ENCODE peak calls at places on chromosome 5, in four cellular contexts. One of them, this sample, is unnamed.

GRCh38 chr5:147290261-147290660 is 55.4 kb downstream of the STK32A start:
- DNase-seq in omental fat pad: no peak
- DNase-seq in cerebellar nuclear complex: no peak
- DNase-seq in stimulated activated CD8-positive, alpha-beta memory T cell treated with anti-CD3 and anti-CD28 coated beads, Interleukin-7, amount 100 ng/mL, for 1 hour: no peak
- DNase-seq in this sample: no peak

GRCh38 chr5:74953961-74954720 is 88.0 kb upstream of the FAM169A start:
- DNase-seq in cerebellar nuclear complex: no peak
- DNase-seq in stimulated activated CD8-positive, alpha-beta memory T cell treated with anti-CD3 and anti-CD28 coated beads, Interleukin-7, amount 100 ng/mL, for 1 hour: no peak
- DNase-seq in omental fat pad: no peak
- DNase-seq in this sample: no peak

GRCh38 chr5:62790348-62790747 is 211.7 kb downstream of the LRRC70 start:
- DNase-seq in cerebellar nuclear complex: no peak
- DNase-seq in omental fat pad: no peak
- DNase-seq in stimulated activated CD8-positive, alpha-beta memory T cell treated with anti-CD3 and anti-CD28 coated beads, Interleukin-7, amount 100 ng/mL, for 1 hour: no peak
- DNase-seq in this sample: no peak

GRCh38 chr5:14768838-14769365 is 102.7 kb downstream of the ANKH start:
- DNase-seq in omental fat pad: no peak
- DNase-seq in stimulated activated CD8-positive, alpha-beta memory T cell treated with anti-CD3 and anti-CD28 coated beads, Interleukin-7, amount 100 ng/mL, for 1 hour: no peak
- DNase-seq in cerebellar nuclear complex: no peak
- DNase-seq in this sample: no peak

GRCh38 chr5:122236270-122236669 is 75.8 kb upstream of the SNCAIP start:
- DNase-seq in stimulated activated CD8-positive, alpha-beta memory T cell treated with anti-CD3 and anti-CD28 coated beads, Interleukin-7, amount 100 ng/mL, for 1 hour: no peak
- DNase-seq in omental fat pad: no peak
- DNase-seq in cerebellar nuclear complex: no peak
- DNase-seq in this sample: no peak

GRCh38 chr5:395921-396714 is 46.9 kb upstream of the EXOC3 start:
- DNase-seq in omental fat pad: no peak
- DNase-seq in cerebellar nuclear complex: no peak
- DNase-seq in stimulated activated CD8-positive, alpha-beta memory T cell treated with anti-CD3 and anti-CD28 coated beads, Interleukin-7, amount 100 ng/mL, for 1 hour: no peak
- DNase-seq in this sample: no peak

GRCh38 chr5:139808481-139809330 is 13.1 kb downstream of the PSD2 start:
- DNase-seq in stimulated activated CD8-positive, alpha-beta memory T cell treated with anti-CD3 and anti-CD28 coated beads, Interleukin-7, amount 100 ng/mL, for 1 hour: no peak
- DNase-seq in omental fat pad: no peak
- DNase-seq in cerebellar nuclear complex: no peak
- DNase-seq in this sample: no peak

GRCh38 chr5:36193746-36194145 is 41.8 kb downstream of the SKP2 start:
- DNase-seq in cerebellar nuclear complex: no peak
- DNase-seq in omental fat pad: no peak
- DNase-seq in stimulated activated CD8-positive, alpha-beta memory T cell treated with anti-CD3 and anti-CD28 coated beads, Interleukin-7, amount 100 ng/mL, for 1 hour: no peak
- DNase-seq in this sample: no peak

GRCh38 chr5:171494452-171495121 is 75.1 kb downstream of the FGF18 start:
- DNase-seq in omental fat pad: peak; percentile 40
- DNase-seq in stimulated activated CD8-positive, alpha-beta memory T cell treated with anti-CD3 and anti-CD28 coated beads, Interleukin-7, amount 100 ng/mL, for 1 hour: no peak
- DNase-seq in cerebellar nuclear complex: no peak
- DNase-seq in this sample: peak; percentile 35

GRCh38 chr5:102910240-102911226 is 155.4 kb downstream of the PAM start:
- DNase-seq in cerebellar nuclear complex: no peak
- DNase-seq in omental fat pad: no peak
- DNase-seq in stimulated activated CD8-positive, alpha-beta memory T cell treated with anti-CD3 and anti-CD28 coated beads, Interleukin-7, amount 100 ng/mL, for 1 hour: no peak
- DNase-seq in this sample: no peak

GRCh38 chr5:67173959-67174358 is 22.6 kb downstream of the CD180 start:
- DNase-seq in cerebellar nuclear complex: no peak
- DNase-seq in omental fat pad: no peak
- DNase-seq in stimulated activated CD8-positive, alpha-beta memory T cell treated with anti-CD3 and anti-CD28 coated beads, Interleukin-7, amount 100 ng/mL, for 1 hour: no peak
- DNase-seq in this sample: no peak

GRCh38 chr5:136006164-136006563 is 22.6 kb upstream of the TGFBI start:
- DNase-seq in cerebellar nuclear complex: no peak
- DNase-seq in stimulated activated CD8-positive, alpha-beta memory T cell treated with anti-CD3 and anti-CD28 coated beads, Interleukin-7, amount 100 ng/mL, for 1 hour: no peak
- DNase-seq in omental fat pad: no peak
- DNase-seq in this sample: no peak

GRCh38 chr5:134110382-134110781 is 4.1 kb upstream of the TCF7 start:
- DNase-seq in stimulated activated CD8-positive, alpha-beta memory T cell treated with anti-CD3 and anti-CD28 coated beads, Interleukin-7, amount 100 ng/mL, for 1 hour: no peak
- DNase-seq in omental fat pad: no peak
- DNase-seq in cerebellar nuclear complex: no peak
- DNase-seq in this sample: no peak

GRCh38 chr5:1770443-1770802 is 29.2 kb downstream of the MRPL36 start:
- DNase-seq in stimulated activated CD8-positive, alpha-beta memory T cell treated with anti-CD3 and anti-CD28 coated beads, Interleukin-7, amount 100 ng/mL, for 1 hour: no peak
- DNase-seq in cerebellar nuclear complex: no peak
- DNase-seq in omental fat pad: no peak
- DNase-seq in this sample: no peak

GRCh38 chr5:132059043-132059695 is 1.3 kb upstream of the IL3 start:
- DNase-seq in omental fat pad: peak; percentile 14
- DNase-seq in cerebellar nuclear complex: no peak
- DNase-seq in stimulated activated CD8-positive, alpha-beta memory T cell treated with anti-CD3 and anti-CD28 coated beads, Interleukin-7, amount 100 ng/mL, for 1 hour: no peak
- DNase-seq in this sample: no peak

GRCh38 chr5:160469156-160470144 is 47.8 kb downstream of the PTTG1 start:
- DNase-seq in omental fat pad: no peak
- DNase-seq in stimulated activated CD8-positive, alpha-beta memory T cell treated with anti-CD3 and anti-CD28 coated beads, Interleukin-7, amount 100 ng/mL, for 1 hour: no peak
- DNase-seq in cerebellar nuclear complex: no peak
- DNase-seq in this sample: no peak

GRCh38 chr5:142492781-142493281 is 168.0 kb upstream of the SPRY4 start:
- DNase-seq in stimulated activated CD8-positive, alpha-beta memory T cell treated with anti-CD3 and anti-CD28 coated beads, Interleukin-7, amount 100 ng/mL, for 1 hour: no peak
- DNase-seq in omental fat pad: no peak
- DNase-seq in cerebellar nuclear complex: no peak
- DNase-seq in this sample: no peak

GRCh38 chr5:131387236-131387635 is 123.4 kb downstream of the CDC42SE2 start:
- DNase-seq in stimulated activated CD8-positive, alpha-beta memory T cell treated with anti-CD3 and anti-CD28 coated beads, Interleukin-7, amount 100 ng/mL, for 1 hour: no peak
- DNase-seq in omental fat pad: no peak
- DNase-seq in cerebellar nuclear complex: no peak
- DNase-seq in this sample: no peak

GRCh38 chr5:4700082-4700481 is 440.0 kb upstream of the ADAMTS16 start:
- DNase-seq in stimulated activated CD8-positive, alpha-beta memory T cell treated with anti-CD3 and anti-CD28 coated beads, Interleukin-7, amount 100 ng/mL, for 1 hour: no peak
- DNase-seq in omental fat pad: peak; percentile 45
- DNase-seq in cerebellar nuclear complex: no peak
- DNase-seq in this sample: no peak

GRCh38 chr5:89480406-89481007 is 597.5 kb upstream of the MEF2C start:
- DNase-seq in stimulated activated CD8-positive, alpha-beta memory T cell treated with anti-CD3 and anti-CD28 coated beads, Interleukin-7, amount 100 ng/mL, for 1 hour: no peak
- DNase-seq in cerebellar nuclear complex: no peak
- DNase-seq in omental fat pad: no peak
- DNase-seq in this sample: no peak

GRCh38 chr5:9619331-9620092 is 10.6 kb downstream of the TAS2R1 start:
- DNase-seq in stimulated activated CD8-positive, alpha-beta memory T cell treated with anti-CD3 and anti-CD28 coated beads, Interleukin-7, amount 100 ng/mL, for 1 hour: no peak
- DNase-seq in omental fat pad: no peak
- DNase-seq in cerebellar nuclear complex: no peak
- DNase-seq in this sample: no peak

GRCh38 chr5:132086277-132086794 is 12.7 kb downstream of the CSF2 start:
- DNase-seq in cerebellar nuclear complex: no peak
- DNase-seq in omental fat pad: no peak
- DNase-seq in stimulated activated CD8-positive, alpha-beta memory T cell treated with anti-CD3 and anti-CD28 coated beads, Interleukin-7, amount 100 ng/mL, for 1 hour: no peak
- DNase-seq in this sample: peak; percentile 87

GRCh38 chr5:8756498-8757084 is 789.3 kb downstream of the SEMA5A start:
- DNase-seq in stimulated activated CD8-positive, alpha-beta memory T cell treated with anti-CD3 and anti-CD28 coated beads, Interleukin-7, amount 100 ng/mL, for 1 hour: no peak
- DNase-seq in cerebellar nuclear complex: no peak
- DNase-seq in omental fat pad: no peak
- DNase-seq in this sample: no peak

GRCh38 chr5:161481922-161482321 is 64.6 kb downstream of the GABRB2 start:
- DNase-seq in omental fat pad: no peak
- DNase-seq in cerebellar nuclear complex: no peak
- DNase-seq in stimulated activated CD8-positive, alpha-beta memory T cell treated with anti-CD3 and anti-CD28 coated beads, Interleukin-7, amount 100 ng/mL, for 1 hour: no peak
- DNase-seq in this sample: no peak

GRCh38 chr5:135553688-135554462 is 18.1 kb upstream of the NEUROG1 start:
- DNase-seq in stimulated activated CD8-positive, alpha-beta memory T cell treated with anti-CD3 and anti-CD28 coated beads, Interleukin-7, amount 100 ng/mL, for 1 hour: no peak
- DNase-seq in omental fat pad: no peak
- DNase-seq in cerebellar nuclear complex: no peak
- DNase-seq in this sample: no peak

GRCh38 chr5:82694886-82695285 is 382.3 kb downstream of the TMEM167A start:
- DNase-seq in omental fat pad: no peak
- DNase-seq in cerebellar nuclear complex: no peak
- DNase-seq in stimulated activated CD8-positive, alpha-beta memory T cell treated with anti-CD3 and anti-CD28 coated beads, Interleukin-7, amount 100 ng/mL, for 1 hour: no peak
- DNase-seq in this sample: no peak

GRCh38 chr5:176740702-176741565 is 69.4 kb upstream of the UNC5A start:
- DNase-seq in stimulated activated CD8-positive, alpha-beta memory T cell treated with anti-CD3 and anti-CD28 coated beads, Interleukin-7, amount 100 ng/mL, for 1 hour: no peak
- DNase-seq in omental fat pad: no peak
- DNase-seq in cerebellar nuclear complex: no peak
- DNase-seq in this sample: peak; percentile 50

GRCh38 chr5:35436441-35437057 is 181.1 kb upstream of the SPEF2 start:
- DNase-seq in cerebellar nuclear complex: no peak
- DNase-seq in stimulated activated CD8-positive, alpha-beta memory T cell treated with anti-CD3 and anti-CD28 coated beads, Interleukin-7, amount 100 ng/mL, for 1 hour: no peak
- DNase-seq in omental fat pad: no peak
- DNase-seq in this sample: no peak

GRCh38 chr5:36720688-36721087 is 114.3 kb downstream of the SLC1A3 start:
- DNase-seq in omental fat pad: no peak
- DNase-seq in stimulated activated CD8-positive, alpha-beta memory T cell treated with anti-CD3 and anti-CD28 coated beads, Interleukin-7, amount 100 ng/mL, for 1 hour: no peak
- DNase-seq in cerebellar nuclear complex: no peak
- DNase-seq in this sample: no peak

GRCh38 chr5:97618721-97619120 is 435.7 kb upstream of the RIOK2 start:
- DNase-seq in omental fat pad: no peak
- DNase-seq in cerebellar nuclear complex: no peak
- DNase-seq in stimulated activated CD8-positive, alpha-beta memory T cell treated with anti-CD3 and anti-CD28 coated beads, Interleukin-7, amount 100 ng/mL, for 1 hour: no peak
- DNase-seq in this sample: no peak

GRCh38 chr5:179908528-179908927 is 831 bp upstream of the TBC1D9B start:
- DNase-seq in omental fat pad: no peak
- DNase-seq in cerebellar nuclear complex: no peak
- DNase-seq in stimulated activated CD8-positive, alpha-beta memory T cell treated with anti-CD3 and anti-CD28 coated beads, Interleukin-7, amount 100 ng/mL, for 1 hour: no peak
- DNase-seq in this sample: no peak